ENCODE peak calls at places on chromosomes 12 and 14, in four cellular contexts. M is IMR-90, P is K562, K is A549. J is an unnamed sample.

GRCh38 chr14:77051101-77051500 is 22.6 kb upstream of the IRF2BPL start:
- DNase-seq in P (no peak), K (no peak), M (no peak), J (no peak)

GRCh38 chr12:124512667-124513296 is 54.6 kb downstream of the NCOR2 start:
- DNase-seq in P (peak; percentile 80), M (peak; percentile 98), K (peak; percentile 75), J (peak; percentile 76)

GRCh38 chr12:7750350-7750749 is 3.2 kb upstream of the CLEC4C start:
- DNase-seq in K (no peak), M (no peak), P (no peak), J (no peak)

GRCh38 chr12:105036937-105037649 is 47.2 kb downstream of the ALDH1L2 start:
- DNase-seq in M (no peak), P (no peak), K (no peak), J (no peak)

GRCh38 chr14:76926521-76927251 is 100.5 kb downstream of the LRRC74A start:
- DNase-seq in M (peak; percentile 58), K (no peak), P (no peak), J (no peak)

GRCh38 chr12:18700254-18700653 is 37.6 kb downstream of the PLCZ1 start:
- DNase-seq in M (peak; percentile 96), K (no peak), P (no peak), J (no peak)

GRCh38 chr14:77230914-77231313 is 40.1 kb downstream of the NGB start:
- DNase-seq in M (no peak), K (no peak), P (no peak), J (no peak)

GRCh38 chr12:120917748-120918147 is 13.6 kb upstream of the SPPL3 start:
- DNase-seq in K (no peak), P (no peak), M (no peak), J (no peak)

GRCh38 chr12:130695061-130695460 is 21.0 kb downstream of the RIMBP2 start:
- DNase-seq in P (no peak), K (no peak), M (no peak), J (no peak)

GRCh38 chr12:56224954-56225353 is 812 bp downstream of the NABP2 start:
- DNase-seq in M (no peak), P (no peak), K (no peak), J (no peak)

GRCh38 chr12:31874961-31875608 is 84.1 kb upstream of the RESF1 start:
- DNase-seq in M (peak; percentile 83), P (no peak), K (peak; percentile 40), J (no peak)

GRCh38 chr12:42483534-42483857 is 106.0 kb downstream of the PRICKLE1 start:
- DNase-seq in M (peak; percentile 39), P (peak; percentile 55), K (no peak), J (no peak)

GRCh38 chr14:70655110-70655826 is 13.6 kb downstream of the TTC9 start:
- DNase-seq in P (no peak), K (no peak), M (no peak), J (no peak)

GRCh38 chr12:124698211-124698997 is 131.0 kb upstream of the NCOR2 start:
- DNase-seq in M (peak; percentile 19), K (no peak), P (no peak), J (no peak)

GRCh38 chr14:56724013-56724412 is 86.3 kb downstream of the OTX2 start:
- DNase-seq in K (no peak), P (no peak), M (no peak), J (no peak)

GRCh38 chr12:112584266-112584722 is 165.5 kb downstream of the PTPN11 start:
- DNase-seq in K (peak; percentile 49), M (no peak), P (peak; percentile 92), J (peak; percentile 34)
- TF ChIP-seq MAZ in K (no peak), M (no peak), P (peak; percentile 32), J (no peak)

GRCh38 chr12:50112456-50113218 is 601 bp downstream of the COX14 start:
- DNase-seq in P (peak; percentile 56), M (no peak), K (peak; percentile 66), J (peak; percentile 49)
- TF ChIP-seq USF2 in P (no peak), M (no peak), K (no peak), J (no peak)

GRCh38 chr12:27610380-27610779 is 85.9 kb upstream of the REP15 start:
- DNase-seq in P (no peak), K (no peak), M (peak; percentile 70), J (no peak)
- TF ChIP-seq MAZ in P (no peak), K (no peak), M (no peak), J (no peak)

GRCh38 chr12:94609917-94610443 is 40.4 kb downstream of the TMCC3 start:
- DNase-seq in M (no peak), P (no peak), K (no peak), J (no peak)

GRCh38 chr12:94616217-94616729 is 34.1 kb downstream of the TMCC3 start:
- DNase-seq in K (peak; percentile 65), P (peak; percentile 68), M (no peak), J (no peak)

GRCh38 chr12:94617101-94617500 is 33.3 kb downstream of the TMCC3 start:
- DNase-seq in P (no peak), M (no peak), K (no peak), J (no peak)

GRCh38 chr12:94615284-94616216 is 34.8 kb downstream of the TMCC3 start:
- DNase-seq in M (peak; percentile 45), K (peak; percentile 53), P (no peak), J (peak; percentile 35)

DNA sequence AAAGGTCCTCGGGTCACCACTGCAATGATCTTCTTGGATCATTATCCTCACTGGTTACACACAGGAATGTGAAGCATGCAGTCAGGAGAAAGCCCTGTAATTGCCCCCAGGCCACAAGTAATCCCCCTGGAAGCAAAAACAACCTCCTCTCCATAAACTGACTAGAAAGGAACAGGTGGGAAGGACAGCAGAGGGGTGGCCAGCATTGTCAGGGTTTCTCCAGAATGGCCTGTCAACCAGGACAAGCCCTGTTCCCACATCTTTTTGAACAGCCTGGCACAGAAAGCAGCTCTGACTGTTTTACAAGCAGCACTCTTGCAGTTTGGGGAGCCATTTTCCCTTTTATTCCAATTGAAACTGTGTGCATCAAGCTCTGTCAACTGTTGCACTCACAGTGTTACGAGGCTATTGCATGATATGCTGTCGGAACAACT is 36.1 kb downstream of the TMCC3 start:
- DNase-seq in M (no peak), K (no peak), P (no peak), J (no peak)
- TF ChIP-seq USF2 in M (no peak), K (no peak), P (no peak), J (no peak)

DNA sequence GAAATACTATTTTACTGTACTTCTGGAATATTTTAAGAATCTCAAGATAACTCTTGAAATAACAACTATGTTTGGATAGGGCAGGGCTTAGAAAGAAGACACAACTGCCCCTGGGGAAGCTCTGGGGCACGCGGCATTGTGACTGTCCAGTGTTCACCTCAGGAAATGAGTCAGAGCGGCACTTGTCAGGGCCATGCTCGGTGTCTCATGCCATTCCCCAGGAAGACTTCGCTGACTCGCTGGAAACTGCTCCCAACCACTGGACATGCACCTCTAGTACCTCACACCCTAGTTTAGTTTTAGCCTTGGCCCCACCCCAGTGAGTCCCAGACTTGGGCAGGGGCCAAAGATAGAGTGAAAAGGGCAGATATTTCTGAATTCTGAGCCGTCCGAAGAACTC is 192.0 kb downstream of the TTC7B start:
- DNase-seq in P (no peak), K (no peak), M (peak; percentile 62), J (peak; percentile 42)
- TF ChIP-seq MAZ in P (no peak), K (no peak), M (no peak), J (no peak)

GRCh38 chr14:100103261-100104005 is 38.2 kb downstream of the EVL start:
- DNase-seq in M (peak; percentile 13), K (no peak), P (no peak), J (no peak)
- TF ChIP-seq USF2 in M (no peak), K (no peak), P (no peak), J (no peak)

GRCh38 chr12:84599539-84599938 is 313.1 kb downstream of the SLC6A15 start:
- DNase-seq in P (no peak), K (no peak), M (no peak), J (no peak)

GRCh38 chr12:84594157-84594556 is 318.4 kb downstream of the SLC6A15 start:
- DNase-seq in M (no peak), K (no peak), P (no peak), J (no peak)

GRCh38 chr12:84601483-84601882 is 311.1 kb downstream of the SLC6A15 start:
- DNase-seq in P (no peak), M (no peak), K (no peak), J (no peak)

DNA sequence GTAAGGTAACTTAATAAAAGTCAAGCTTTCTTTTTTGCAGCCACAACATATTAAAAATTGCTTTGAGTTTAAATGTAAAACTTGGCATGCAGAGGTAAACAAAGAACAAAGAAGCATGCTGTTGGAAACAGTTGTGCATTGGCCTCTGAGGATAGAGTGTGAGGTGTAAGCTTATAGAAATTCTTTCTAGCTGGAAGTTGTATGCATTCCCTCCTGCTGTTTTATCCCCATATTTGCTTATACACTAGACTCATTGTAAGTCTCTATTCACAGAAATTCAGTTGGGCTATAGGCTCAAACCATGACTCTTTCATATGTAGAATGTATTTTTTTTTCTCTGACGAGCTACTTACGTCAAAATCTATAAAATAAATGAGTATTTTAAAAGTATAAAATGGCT is 316.3 kb downstream of the SLC6A15 start:
- DNase-seq in M (no peak), P (no peak), K (no peak), J (no peak)
- TF ChIP-seq MAZ in M (no peak), P (no peak), K (no peak), J (no peak)

GRCh38 chr12:116906285-116906684 is 4.5 kb upstream of the FBXW8 start:
- DNase-seq in P (no peak), K (no peak), M (no peak), J (no peak)

GRCh38 chr12:116915326-116915725 is 4.6 kb downstream of the FBXW8 start:
- DNase-seq in K (no peak), M (no peak), P (no peak), J (no peak)

GRCh38 chr12:116916122-116916521 is 5.4 kb downstream of the FBXW8 start:
- DNase-seq in M (peak; percentile 60), P (no peak), K (no peak), J (peak; percentile 37)

GRCh38 chr12:116910280-116910644 is 488 bp upstream of the FBXW8 start:
- DNase-seq in K (no peak), M (no peak), P (no peak), J (no peak)

DNA sequence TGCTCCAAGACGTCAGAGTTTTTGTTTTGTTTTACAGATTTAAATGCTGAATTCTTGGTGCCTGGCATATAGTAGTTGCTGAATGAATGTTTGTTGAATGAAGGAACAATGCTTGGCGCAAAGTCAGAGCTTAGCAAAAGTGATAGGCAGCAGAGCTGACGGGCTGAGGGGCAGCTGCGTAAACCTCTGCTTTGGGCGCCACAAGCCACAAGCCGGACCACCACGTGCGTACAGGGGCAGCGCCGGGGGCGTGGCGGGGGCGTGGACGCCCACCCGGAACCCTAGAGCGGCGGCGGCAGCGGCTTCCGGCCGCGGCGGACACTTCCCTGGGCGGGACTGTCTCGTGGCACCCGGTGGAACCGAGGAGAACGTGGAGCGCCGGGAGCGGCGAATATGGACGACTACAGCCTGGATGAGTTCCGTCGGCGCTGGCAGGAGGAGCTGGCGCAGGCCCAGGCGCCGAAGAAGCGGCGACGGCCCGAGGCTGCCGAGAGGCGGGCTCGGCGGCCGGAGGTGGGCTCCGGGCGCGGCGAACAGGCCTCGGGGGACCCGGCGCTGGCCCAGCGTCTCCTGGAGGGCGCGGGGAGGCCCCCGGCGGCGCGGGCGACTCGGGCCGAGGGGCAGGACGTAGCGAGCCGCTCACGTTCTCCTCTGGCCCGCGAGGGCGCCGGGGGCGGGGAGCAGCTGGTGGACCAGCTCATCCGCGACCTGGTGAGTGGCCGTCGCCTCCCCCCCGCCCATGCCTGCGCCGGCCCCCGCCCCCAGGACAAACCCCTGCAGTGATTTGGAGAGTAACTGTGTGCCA is at the start of gene FBXW8:
- DNase-seq in M (peak; percentile 66), K (peak; percentile 87), P (peak; percentile 92), J (peak; percentile 61)
- TF ChIP-seq USF2 in M (peak; percentile 59), K (peak; percentile 52), P (peak; percentile 50), J (peak; percentile 58)

GRCh38 chr14:31118892-31119291 is 88.7 kb downstream of the HECTD1 start:
- DNase-seq in K (no peak), M (no peak), P (no peak), J (no peak)
- TF ChIP-seq MAZ in K (no peak), M (no peak), P (no peak), J (no peak)